ENCODE peak calls at places on chromosomes 4 and X, in five cellular contexts. R is GM06990, L is Panc1, Z is body of pancreas, H is vagina. N is an unnamed sample.

GRCh38 chr4:159856451-159856850 is 753.6 kb downstream of the RAPGEF2 start:
- DNase-seq in R (no peak), L (no peak), Z (no peak), H (no peak), N (no peak)

GRCh38 chr4:74097161-74097560 is 1.8 kb downstream of the CXCL2 start:
- DNase-seq in R (no peak), L (no peak), Z (no peak), H (no peak), N (no peak)

GRCh38 chr4:25970691-25971427 is 56.8 kb downstream of the SMIM20 start:
- DNase-seq in R (peak; percentile 14), L (no peak), Z (peak; percentile 68), H (no peak), N (no peak)

GRCh38 chrX:39577976-39578962 is 519.5 kb downstream of the BCOR start:
- DNase-seq in R (peak; percentile 41), L (no peak), Z (no peak), H (no peak), N (peak; percentile 35)

GRCh38 chrX:43881410-43882293 is 598 bp downstream of the MAOB start:
- DNase-seq in R (no peak), L (no peak), Z (peak; percentile 47), H (no peak), N (no peak)

GRCh38 chrX:39601193-39602085 is 496.3 kb downstream of the BCOR start:
- DNase-seq in R (no peak), L (no peak), Z (no peak), H (no peak), N (no peak)

GRCh38 chr4:93132631-93133030 is 695.9 kb upstream of the ATOH1 start:
- DNase-seq in R (no peak), L (no peak), Z (no peak), H (no peak), N (no peak)

GRCh38 chr4:150209140-150209829 is 131.0 kb downstream of the DCLK2 start:
- DNase-seq in R (no peak), L (no peak), Z (peak; percentile 51), H (no peak), N (peak; percentile 66)

GRCh38 chrX:19867411-19867732 is 20.0 kb downstream of the SH3KBP1 start:
- DNase-seq in R (no peak), L (no peak), Z (no peak), H (no peak), N (no peak)

GRCh38 chr4:145934434-145935047 is 4.1 kb downstream of the ZNF827 start:
- DNase-seq in R (no peak), L (no peak), Z (no peak), H (no peak), N (no peak)

GRCh38 chr4:129323630-129324029 is 227.7 kb downstream of the C4orf33 start:
- DNase-seq in R (no peak), L (no peak), Z (no peak), H (no peak), N (no peak)

GRCh38 chrX:2435465-2435864 is 65.3 kb downstream of the DHRSX start:
- DNase-seq in R (no peak), L (no peak), Z (no peak), H (no peak), N (no peak)

GRCh38 chr4:120692964-120693363 is 229.6 kb downstream of the PRDM5 start:
- DNase-seq in R (no peak), L (peak; percentile 50), Z (peak; percentile 15), H (no peak), N (no peak)

GRCh38 chrX:50198348-50198747 is 2.5 kb downstream of the AKAP4 start:
- DNase-seq in R (no peak), L (no peak), Z (no peak), H (no peak), N (no peak)

GRCh38 chrX:53678667-53679066 is 7.9 kb downstream of the HUWE1 start:
- DNase-seq in R (no peak), L (no peak), Z (no peak), H (no peak), N (no peak)

GRCh38 chr4:122331195-122331594 is 47.6 kb upstream of the ADAD1 start:
- DNase-seq in R (no peak), L (no peak), Z (no peak), H (no peak), N (no peak)

GRCh38 chr4:186651624-186652023 is 72.0 kb downstream of the FAT1 start:
- DNase-seq in R (no peak), L (no peak), Z (peak; percentile 93), H (no peak), N (no peak)

GRCh38 chr4:23279377-23279988 is 586.7 kb downstream of the GBA3 start:
- DNase-seq in R (no peak), L (no peak), Z (no peak), H (no peak), N (no peak)

GRCh38 chr4:119667802-119668201 is 39.2 kb upstream of the PDE5A start:
- DNase-seq in R (no peak), L (no peak), Z (no peak), H (no peak), N (no peak)

GRCh38 chr4:16993966-16994840 is 95.8 kb upstream of the LDB2 start:
- DNase-seq in R (no peak), L (no peak), Z (no peak), H (no peak), N (no peak)

GRCh38 chrX:41369152-41369551 is 35.2 kb downstream of the DDX3X start:
- DNase-seq in R (no peak), L (no peak), Z (no peak), H (no peak), N (no peak)

GRCh38 chr4:10898072-10898471 is 213.5 kb upstream of the CLNK start:
- DNase-seq in R (no peak), L (no peak), Z (no peak), H (no peak), N (no peak)

GRCh38 chrX:47649302-47649701 is 1.1 kb downstream of the ELK1 start:
- DNase-seq in R (no peak), L (no peak), Z (no peak), H (peak; percentile 81), N (no peak)

GRCh38 chr4:1367936-1368289 is 20.9 kb downstream of the UVSSA start:
- DNase-seq in R (no peak), L (no peak), Z (no peak), H (no peak), N (no peak)

GRCh38 chr4:81061340-81061730 is 30.8 kb downstream of the BMP3 start:
- DNase-seq in R (no peak), L (no peak), Z (no peak), H (no peak), N (no peak)

GRCh38 chr4:81069706-81070331 is 39.3 kb downstream of the BMP3 start:
- DNase-seq in R (peak; percentile 74), L (peak; percentile 78), Z (peak; percentile 76), H (no peak), N (peak; percentile 29)

GRCh38 chr4:81060587-81061339 is 30.3 kb downstream of the BMP3 start:
- DNase-seq in R (no peak), L (no peak), Z (no peak), H (no peak), N (no peak)

GRCh38 chr4:81062001-81062400 is 31.5 kb downstream of the BMP3 start:
- DNase-seq in R (no peak), L (no peak), Z (no peak), H (no peak), N (no peak)

DNA sequence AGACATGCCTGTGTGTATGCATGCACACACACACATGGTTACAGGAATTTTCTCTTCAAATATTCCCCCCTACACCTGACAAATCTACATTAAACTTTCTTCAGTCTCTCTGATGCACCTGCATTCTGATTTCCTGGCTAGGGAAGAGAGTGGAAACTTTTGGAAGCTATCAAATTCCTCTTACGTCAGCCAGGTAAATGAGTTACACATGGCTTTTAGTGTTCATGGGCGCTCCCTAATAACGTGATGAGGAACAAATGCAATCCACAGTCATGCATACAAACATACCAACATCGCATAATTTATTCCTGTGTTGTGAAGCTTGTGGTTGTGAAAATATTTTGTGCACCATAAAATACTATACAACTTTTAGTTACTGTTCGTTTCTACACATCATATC is 34.9 kb downstream of the BMP3 start:
- DNase-seq in R (no peak), L (no peak), Z (no peak), H (no peak), N (no peak)
- TF ChIP-seq CTCF in R (no peak), L (no peak), Z (no peak), H (no peak), N (no peak)

DNA sequence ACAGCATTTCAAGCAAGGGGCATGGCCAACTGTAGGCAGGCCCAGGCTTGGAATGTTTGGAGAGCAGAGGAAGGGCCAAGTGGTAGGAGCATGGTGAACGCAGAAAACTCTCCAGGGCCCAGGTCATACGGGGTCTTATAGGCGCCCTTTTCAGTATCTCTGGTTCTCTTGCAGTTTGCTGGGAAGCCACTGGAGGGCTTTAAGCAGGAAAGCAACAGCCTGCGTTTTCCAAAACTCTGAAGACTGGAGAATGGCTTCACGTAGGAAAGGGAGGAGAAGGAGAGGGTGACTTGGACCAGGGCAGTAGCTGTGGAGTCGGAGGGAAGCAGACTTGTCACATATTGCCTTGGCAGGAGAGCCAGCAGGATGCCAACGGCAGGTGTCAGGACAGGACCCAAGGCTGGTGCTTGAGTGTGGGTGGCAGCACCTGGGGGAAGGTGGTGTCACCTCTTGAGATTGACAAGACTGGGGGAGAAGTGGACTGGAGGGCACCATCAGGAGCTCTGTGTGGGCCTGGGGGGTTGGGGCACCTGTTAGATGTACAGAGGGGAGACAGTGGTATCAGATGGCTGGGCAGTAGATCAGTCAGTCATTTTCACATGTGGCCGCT is 21.9 kb downstream of the TKTL1 start:
- DNase-seq in R (no peak), L (no peak), Z (peak; percentile 31), H (no peak), N (no peak)
- TF ChIP-seq CTCF in R (peak; percentile 50), L (peak; percentile 77), Z (peak; percentile 44), H (peak; percentile 39), N (no peak)

GRCh38 chrX:7925867-7926472 is 1.2 kb downstream of the PNPLA4 start:
- DNase-seq in R (peak; percentile 43), L (no peak), Z (peak; percentile 60), H (no peak), N (peak; percentile 49)

GRCh38 chrX:7926914-7927258 is 327 bp downstream of the PNPLA4 start:
- DNase-seq in R (no peak), L (no peak), Z (no peak), H (no peak), N (no peak)

GRCh38 chrX:7921750-7922149 is 5.5 kb downstream of the PNPLA4 start:
- DNase-seq in R (no peak), L (no peak), Z (no peak), H (no peak), N (no peak)

GRCh38 chrX:7926501-7926900 is 712 bp downstream of the PNPLA4 start:
- DNase-seq in R (no peak), L (no peak), Z (no peak), H (no peak), N (no peak)

GRCh38 chrX:7927259-7928167 is at the start of gene PNPLA4:
- DNase-seq in R (peak; percentile 97), L (no peak), Z (peak; percentile 92), H (no peak), N (peak; percentile 88)
- TF ChIP-seq CTCF in R (peak; percentile 57), L (no peak), Z (peak; percentile 44), H (no peak), N (peak; percentile 19)

GRCh38 chr4:7922466-7922865 is 17.2 kb downstream of the AFAP1 start:
- DNase-seq in R (no peak), L (no peak), Z (no peak), H (no peak), N (no peak)

GRCh38 chr4:7915875-7916242 is 23.8 kb downstream of the AFAP1 start:
- DNase-seq in R (no peak), L (no peak), Z (no peak), H (no peak), N (no peak)

GRCh38 chr4:7918981-7919380 is 20.7 kb downstream of the AFAP1 start:
- DNase-seq in R (no peak), L (no peak), Z (no peak), H (no peak), N (no peak)

GRCh38 chr4:7912826-7913225 is 26.8 kb downstream of the AFAP1 start:
- DNase-seq in R (no peak), L (no peak), Z (no peak), H (no peak), N (no peak)

GRCh38 chr4:7917669-7918068 is 22.0 kb downstream of the AFAP1 start:
- DNase-seq in R (no peak), L (no peak), Z (no peak), H (no peak), N (no peak)
- TF ChIP-seq CTCF in R (no peak), L (no peak), Z (no peak), H (no peak), N (no peak)